ENCODE peak calls at places on chromosome 20, in four cellular contexts. O, I, F and Y are unnamed samples. For H3K4me1, the result is how much of the 10 kb centered on the place peaks cover.

GRCh38 chr20:50577175-50578018 is 67.2 kb downstream of the PTPN1 start:
- DNase-seq in O (no peak), I (no peak), F (no peak), Y (no peak)

GRCh38 chr20:14055127-14055742 is 59.9 kb downstream of the MACROD2 start:
- DNase-seq in O (no peak), I (peak), F (no peak), Y (no peak)

GRCh38 chr20:55375920-55376319 is 629.4 kb downstream of the CBLN4 start:
- DNase-seq in O (no peak), I (no peak), F (no peak), Y (no peak)

GRCh38 chr20:60210779-60211617 is 252.8 kb downstream of the CDH26 start:
- DNase-seq in O (no peak), I (peak), F (peak), Y (peak)

GRCh38 chr20:4157516-4157915 is 142.2 kb upstream of the RNF24 start:
- DNase-seq in O (no peak), I (no peak), F (no peak), Y (no peak)

GRCh38 chr20:54692168-54692887 is 216.9 kb downstream of the DOK5 start:
- DNase-seq in O (no peak), I (no peak), F (no peak), Y (no peak)

GRCh38 chr20:33287884-33288283 is 4.9 kb downstream of the BPIFB1 start:
- DNase-seq in O (no peak), I (no peak), F (no peak), Y (no peak)

GRCh38 chr20:56343861-56344381 is 14.9 kb upstream of the FAM210B start:
- DNase-seq in O (no peak), I (peak), F (peak), Y (no peak)

GRCh38 chr20:16761305-16761829 is 13.2 kb downstream of the OTOR start:
- DNase-seq in O (peak), I (peak), F (no peak), Y (peak)

GRCh38 chr20:46979603-46980241 is 85.1 kb downstream of the EYA2 start:
- DNase-seq in O (peak), I (no peak), F (no peak), Y (no peak)

GRCh38 chr20:25676164-25676809 is 20.4 kb downstream of the ZNF337 start:
- DNase-seq in O (no peak), I (no peak), F (no peak), Y (no peak)

GRCh38 chr20:39117486-39117885 is 155.3 kb downstream of the DHX35 start:
- DNase-seq in O (no peak), I (no peak), F (no peak), Y (no peak)

GRCh38 chr20:42855896-42856295 is 333.8 kb downstream of the PTPRT start:
- DNase-seq in O (no peak), I (no peak), F (no peak), Y (no peak)

GRCh38 chr20:40960521-40960956 is 68.1 kb upstream of the TOP1 start:
- DNase-seq in O (no peak), I (no peak), F (no peak), Y (no peak)

GRCh38 chr20:1210501-1210900 is 7.2 kb downstream of the C20orf202 start:
- DNase-seq in O (no peak), I (no peak), F (no peak), Y (no peak)

GRCh38 chr20:1212607-1213396 is 9.5 kb downstream of the C20orf202 start:
- DNase-seq in O (no peak), I (peak), F (no peak), Y (peak)

GRCh38 chr20:1211954-1212497 is 8.8 kb downstream of the C20orf202 start:
- DNase-seq in O (no peak), I (peak), F (no peak), Y (no peak)

GRCh38 chr20:1214838-1215261 is 11.0 kb upstream of the RAD21L1 start:
- DNase-seq in O (no peak), I (no peak), F (no peak), Y (no peak)

GRCh38 chr20:1215386-1216170 is 10.3 kb upstream of the RAD21L1 start:
- DNase-seq in O (no peak), I (no peak), F (no peak), Y (no peak)
- H3K4me3 ChIP-seq in O (no peak), I (no peak), F (no peak), Y (no peak)

GRCh38 chr20:22574545-22575086 is 9.8 kb downstream of the FOXA2 start:
- DNase-seq in O (no peak), I (no peak), F (no peak), Y (no peak)
- H3K27ac ChIP-seq in O (no peak), I (no peak), F (peak), Y (peak)

GRCh38 chr20:2108498-2108897 is 6.9 kb downstream of the STK35 start:
- DNase-seq in O (peak), I (no peak), F (no peak), Y (no peak)
- H3K4me1 ChIP-seq in O (under half), I (under half), F (under half), Y (under half)

DNA sequence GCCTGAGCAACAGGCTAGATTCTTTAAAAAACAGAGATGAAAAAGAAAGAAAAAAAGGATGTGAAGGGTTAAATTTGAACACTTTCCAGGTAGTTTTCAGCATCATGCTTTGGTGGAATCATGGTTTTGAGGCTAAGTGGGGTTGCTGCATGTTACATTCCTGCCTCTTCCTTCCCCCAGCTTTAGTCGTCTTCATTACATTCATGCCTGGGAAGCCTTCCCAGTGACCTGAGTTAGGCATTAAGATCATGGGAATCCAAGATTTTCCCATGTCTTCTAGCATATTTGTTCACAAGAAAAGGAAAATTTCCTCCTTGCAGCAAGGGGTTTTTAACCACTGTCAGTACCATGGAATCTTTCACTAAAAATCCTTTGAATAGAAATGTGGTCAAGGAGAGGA is 12.0 kb downstream of the TPX2 start:
- DNase-seq in O (no peak), I (no peak), F (no peak), Y (no peak)
- H3K4me3 ChIP-seq in O (no peak), I (no peak), F (no peak), Y (no peak)

GRCh38 chr20:36754656-36755222 is 8.8 kb upstream of the NDRG3 start:
- DNase-seq in O (no peak), I (peak), F (no peak), Y (peak)
- H3K27ac ChIP-seq in O (peak), I (no peak), F (peak), Y (no peak)